ENCODE peak calls at places on chromosome 2, in five cellular contexts. R is fibroblast of lung, T is thoracic aorta, E is tibial artery, J is Caco-2. X is an unnamed sample. For H3K4me1 and H3K36me3, the result is how much of the 10 kb centered on the place peaks cover.

GRCh38 chr2:20422679-20423271 is 24.1 kb upstream of the RHOB start:
- DNase-seq in R (no peak), T (no peak), E (no peak), J (peak), X (no peak)

GRCh38 chr2:177317857-177318256 is 53.3 kb upstream of the NFE2L2 start:
- DNase-seq in R (no peak), T (no peak), E (no peak), J (no peak), X (no peak)

GRCh38 chr2:168194784-168195522 is 52.4 kb downstream of the STK39 start:
- DNase-seq in R (peak), T (no peak), E (no peak), J (no peak), X (no peak)

GRCh38 chr2:37829202-37829601 is 95.9 kb upstream of the RMDN2 start:
- DNase-seq in R (peak), T (peak), E (peak), J (no peak), X (no peak)

GRCh38 chr2:174699993-174700766 is 64.1 kb downstream of the CHRNA1 start:
- DNase-seq in R (peak), T (no peak), E (no peak), J (peak), X (peak)

GRCh38 chr2:43399515-43400245 is 173.3 kb upstream of the ZFP36L2 start:
- DNase-seq in R (peak), T (no peak), E (no peak), J (no peak), X (peak)

GRCh38 chr2:34831096-34831495 is 1232.0 kb upstream of the FAM98A start:
- DNase-seq in R (no peak), T (no peak), E (no peak), J (no peak), X (no peak)

GRCh38 chr2:56337342-56337741 is 153.6 kb downstream of the CCDC85A start:
- DNase-seq in R (no peak), T (no peak), E (no peak), J (no peak), X (no peak)

GRCh38 chr2:10245021-10245420 is 57.7 kb upstream of the HPCAL1 start:
- DNase-seq in R (no peak), T (no peak), E (no peak), J (no peak), X (no peak)

GRCh38 chr2:95698166-95698565 is 106.4 kb downstream of the TRIM43 start:
- DNase-seq in R (peak), T (no peak), E (no peak), J (no peak), X (no peak)

GRCh38 chr2:42513252-42513918 is 19.6 kb upstream of the KCNG3 start:
- DNase-seq in R (peak), T (no peak), E (no peak), J (peak), X (peak)

GRCh38 chr2:229715895-229716507 is 1.6 kb upstream of the DNER start:
- DNase-seq in R (no peak), T (no peak), E (no peak), J (peak), X (no peak)

GRCh38 chr2:10062931-10063365 is 17.3 kb downstream of the CYS1 start:
- DNase-seq in R (no peak), T (no peak), E (no peak), J (no peak), X (no peak)

GRCh38 chr2:180882959-180883358 is 97.4 kb upstream of the UBE2E3 start:
- DNase-seq in R (no peak), T (no peak), E (no peak), J (no peak), X (no peak)

GRCh38 chr2:182949572-182950189 is 83.2 kb upstream of the FRZB start:
- DNase-seq in R (peak), T (no peak), E (no peak), J (no peak), X (peak)

GRCh38 chr2:113240150-113240914 is 38.4 kb downstream of the PAX8 start:
- DNase-seq in R (peak), T (peak), E (peak), J (no peak), X (peak)

GRCh38 chr2:139031722-139032121 is 251.5 kb upstream of the NXPH2 start:
- DNase-seq in R (peak), T (no peak), E (no peak), J (peak), X (no peak)

GRCh38 chr2:64643838-64644219 is 9.9 kb downstream of the SERTAD2 start:
- DNase-seq in R (no peak), T (no peak), E (no peak), J (no peak), X (no peak)

GRCh38 chr2:72004201-72004915 is 143.3 kb downstream of the CYP26B1 start:
- DNase-seq in R (no peak), T (no peak), E (no peak), J (no peak), X (no peak)

GRCh38 chr2:19187323-19188020 is 171.0 kb downstream of the OSR1 start:
- DNase-seq in R (peak), T (no peak), E (no peak), J (no peak), X (no peak)

GRCh38 chr2:41197781-41198180 is 745.9 kb upstream of the SLC8A1 start:
- DNase-seq in R (no peak), T (no peak), E (no peak), J (no peak), X (no peak)

GRCh38 chr2:104028066-104028465 is 825.8 kb upstream of the POU3F3 start:
- DNase-seq in R (peak), T (no peak), E (no peak), J (no peak), X (no peak)

GRCh38 chr2:98944786-98945185 is 8.8 kb upstream of the CRACDL start:
- DNase-seq in R (peak), T (no peak), E (no peak), J (no peak), X (no peak)

GRCh38 chr2:39158351-39158750 is 37.5 kb upstream of the SOS1 start:
- DNase-seq in R (peak), T (no peak), E (no peak), J (no peak), X (peak)

GRCh38 chr2:121902171-121902591 is 146.7 kb downstream of the TSN start:
- DNase-seq in R (no peak), T (no peak), E (no peak), J (no peak), X (no peak)

GRCh38 chr2:17899871-17900270 is 21.4 kb downstream of the KCNS3 start:
- DNase-seq in R (no peak), T (no peak), E (no peak), J (no peak), X (no peak)

GRCh38 chr2:150872919-150873772 is 385.7 kb upstream of the RND3 start:
- DNase-seq in R (no peak), T (no peak), E (no peak), J (no peak), X (peak)

GRCh38 chr2:214604861-214605260 is 194.0 kb downstream of the VWC2L start:
- DNase-seq in R (peak), T (no peak), E (no peak), J (no peak), X (peak)

GRCh38 chr2:189446780-189447179 is 5.5 kb downstream of the WDR75 start:
- DNase-seq in R (no peak), T (no peak), E (no peak), J (no peak), X (no peak)

GRCh38 chr2:32064021-32064678 is 794 bp downstream of the SPAST start:
- DNase-seq in R (no peak), T (no peak), E (no peak), J (peak), X (no peak)

GRCh38 chr2:49162151-49162550 is 7.8 kb upstream of the FSHR start:
- DNase-seq in R (peak), T (no peak), E (no peak), J (no peak), X (no peak)

GRCh38 chr2:237665713-237666143 is 38.3 kb downstream of the LRRFIP1 start:
- DNase-seq in R (no peak), T (no peak), E (no peak), J (no peak), X (no peak)

GRCh38 chr2:156483741-156484173 is 47.6 kb downstream of the GPD2 start:
- DNase-seq in R (peak), T (no peak), E (no peak), J (peak), X (peak)

GRCh38 chr2:137659616-137660015 is 304.7 kb upstream of the HNMT start:
- DNase-seq in R (no peak), T (no peak), E (no peak), J (peak), X (no peak)

GRCh38 chr2:27085670-27086089 is 892 bp upstream of the KHK start:
- DNase-seq in R (peak), T (no peak), E (peak), J (peak), X (peak)

GRCh38 chr2:238286551-238286950 is 1.9 kb downstream of the PER2 start:
- DNase-seq in R (peak), T (peak), E (peak), J (no peak), X (no peak)

GRCh38 chr2:71615769-71616730 is 162.7 kb downstream of the DYSF start:
- DNase-seq in R (no peak), T (no peak), E (no peak), J (no peak), X (peak)

GRCh38 chr2:56015631-56016251 is 92.2 kb upstream of the EFEMP1 start:
- DNase-seq in R (no peak), T (no peak), E (no peak), J (no peak), X (no peak)

GRCh38 chr2:228658998-228659397 is 477.5 kb upstream of the SPHKAP start:
- DNase-seq in R (peak), T (no peak), E (no peak), J (no peak), X (no peak)

GRCh38 chr2:101306410-101306809 is 2.1 kb downstream of the RNF149 start:
- DNase-seq in R (no peak), T (no peak), E (no peak), J (no peak), X (no peak)
- H3K4me1 ChIP-seq in R (under half), T (under half), E (under half), J (under half), X (under half)

DNA sequence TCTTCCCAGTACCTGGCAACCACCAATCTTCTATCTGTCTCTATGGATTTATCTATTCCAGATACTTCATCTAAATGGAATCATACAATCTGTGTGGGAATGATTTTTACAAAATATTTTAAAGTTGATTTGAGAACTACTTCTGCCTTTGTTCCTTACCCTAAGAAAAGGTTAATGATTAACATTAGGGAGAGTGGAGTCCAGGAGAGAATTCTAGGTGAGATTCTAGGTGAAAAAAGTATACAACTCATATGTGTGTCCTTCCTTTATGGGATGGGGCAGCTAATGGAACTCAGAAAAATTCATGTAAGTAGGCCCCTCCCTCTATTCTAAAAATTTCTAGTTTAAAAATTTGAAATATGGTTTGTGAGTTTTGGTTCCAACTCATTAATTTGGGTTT is 35.9 kb upstream of the WDSUB1 start:
- DNase-seq in R (no peak), T (no peak), E (no peak), J (no peak), X (no peak)
- H3K36me3 ChIP-seq in R (under half), T (under half), E (under half), J (under half), X (under half)

GRCh38 chr2:96817882-96818281 is 1.8 kb downstream of the CNNM3 start:
- DNase-seq in R (no peak), T (no peak), E (no peak), J (no peak), X (no peak)

GRCh38 chr2:96821113-96821512 is 5.0 kb downstream of the CNNM3 start:
- DNase-seq in R (no peak), T (no peak), E (no peak), J (no peak), X (no peak)

GRCh38 chr2:96819876-96820511 is 3.9 kb downstream of the CNNM3 start:
- DNase-seq in R (no peak), T (no peak), E (no peak), J (peak), X (no peak)

GRCh38 chr2:96816836-96817702 is 1.0 kb downstream of the CNNM3 start:
- DNase-seq in R (peak), T (no peak), E (no peak), J (no peak), X (no peak)

GRCh38 chr2:96819101-96819875 is 3.2 kb downstream of the CNNM3 start:
- DNase-seq in R (no peak), T (no peak), E (no peak), J (peak), X (no peak)
- H3K4me3 ChIP-seq in R (no peak), T (peak), E (no peak), J (peak), X (no peak)

DNA sequence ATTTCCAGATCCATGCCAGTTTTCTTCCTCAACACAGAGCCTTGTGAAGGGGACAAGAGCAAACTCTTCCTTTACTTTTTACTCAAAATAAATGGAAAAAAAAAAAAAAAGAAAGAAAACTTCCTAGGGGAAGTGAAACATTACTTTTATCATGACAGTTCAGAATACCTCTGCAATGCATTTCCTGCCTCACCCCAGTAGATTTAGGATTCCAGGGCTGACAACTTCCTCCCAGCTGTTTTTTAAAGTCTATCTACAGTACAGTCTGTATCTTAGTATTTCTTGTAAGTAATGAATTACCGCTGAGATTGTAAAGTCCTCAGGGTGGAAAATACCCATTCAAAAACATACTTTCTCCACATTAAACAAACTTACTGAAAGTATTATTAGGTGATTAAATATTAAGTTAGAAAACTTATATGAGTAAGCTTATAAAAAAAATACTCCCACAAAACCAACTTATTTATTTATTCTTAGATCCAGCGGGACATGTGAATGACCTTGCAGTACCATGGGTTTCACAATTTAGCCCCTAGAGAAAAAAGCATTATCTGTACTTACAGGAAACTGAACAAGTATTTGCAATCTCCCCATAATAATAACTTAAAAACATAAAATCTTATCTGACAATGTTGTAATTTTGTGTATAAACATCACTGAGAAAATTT is 117.7 kb downstream of the RBMS1 start:
- DNase-seq in R (peak), T (no peak), E (no peak), J (no peak), X (no peak)
- H3K4me1 ChIP-seq in R (under half), T (half or more), E (half or more), J (under half), X (half or more)

GRCh38 chr2:74092236-74092635 is 55.5 kb downstream of the BOLA3 start:
- DNase-seq in R (peak), T (no peak), E (no peak), J (no peak), X (no peak)
- H3K36me3 ChIP-seq in R (under half), T (under half), E (under half), J (under half), X (under half)

GRCh38 chr2:45005261-45006002 is 3.8 kb downstream of the SIX2 start:
- DNase-seq in R (no peak), T (no peak), E (no peak), J (no peak), X (no peak)
- H3K4me3 ChIP-seq in R (no peak), T (no peak), E (no peak), J (no peak), X (no peak)

GRCh38 chr2:240235811-240236210 is 95.4 kb upstream of the OTOS start:
- DNase-seq in R (no peak), T (no peak), E (no peak), J (no peak), X (no peak)
- H3K4me1 ChIP-seq in R (under half), T (under half), E (under half), J (under half), X (under half)

DNA sequence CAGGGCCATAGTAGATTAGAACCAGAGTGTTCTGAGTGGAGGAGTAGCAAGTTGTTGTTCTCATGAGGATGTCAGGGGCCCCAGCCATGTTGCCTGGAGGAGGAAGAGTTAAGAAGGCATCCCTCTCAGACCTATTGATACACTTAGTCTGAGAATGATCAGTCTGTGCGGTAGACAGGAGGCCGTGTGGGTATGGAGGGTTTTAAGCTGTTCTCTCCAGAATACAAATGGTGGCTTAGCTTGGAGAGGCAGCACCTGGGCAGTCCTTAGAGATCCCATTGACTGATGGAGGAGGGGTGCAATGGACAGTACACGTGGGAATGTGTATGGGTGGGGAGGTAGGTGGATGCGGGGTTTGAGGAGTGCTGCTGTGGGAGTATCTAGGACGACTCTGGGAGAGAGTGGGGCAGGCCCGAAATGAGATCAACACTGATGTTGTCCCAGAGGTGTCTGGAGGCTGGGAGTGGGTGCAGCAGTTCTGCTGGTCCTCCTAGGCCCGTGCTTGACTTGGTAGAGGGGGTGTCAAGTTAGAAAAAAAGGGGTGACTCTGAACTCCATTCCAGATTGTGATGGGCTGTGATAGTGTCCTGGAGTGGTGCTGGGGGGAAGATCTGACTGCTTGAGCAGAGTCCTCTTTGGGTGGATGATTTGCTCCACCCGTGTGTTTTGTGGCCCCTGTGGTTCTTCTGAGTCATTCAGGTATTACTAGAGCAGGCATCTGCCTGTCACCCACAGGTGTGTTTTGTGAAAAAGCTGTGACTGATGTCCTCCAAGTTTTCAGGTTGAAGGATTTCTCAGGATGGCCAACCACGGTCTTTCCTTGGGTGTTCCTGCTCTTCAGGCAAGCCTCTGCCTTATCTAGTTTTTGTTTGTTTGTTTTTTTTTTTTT is 44.7 kb downstream of the C2orf42 start:
- DNase-seq in R (no peak), T (no peak), E (no peak), J (no peak), X (no peak)
- H3K36me3 ChIP-seq in R (under half), T (under half), E (under half), J (under half), X (under half)

DNA sequence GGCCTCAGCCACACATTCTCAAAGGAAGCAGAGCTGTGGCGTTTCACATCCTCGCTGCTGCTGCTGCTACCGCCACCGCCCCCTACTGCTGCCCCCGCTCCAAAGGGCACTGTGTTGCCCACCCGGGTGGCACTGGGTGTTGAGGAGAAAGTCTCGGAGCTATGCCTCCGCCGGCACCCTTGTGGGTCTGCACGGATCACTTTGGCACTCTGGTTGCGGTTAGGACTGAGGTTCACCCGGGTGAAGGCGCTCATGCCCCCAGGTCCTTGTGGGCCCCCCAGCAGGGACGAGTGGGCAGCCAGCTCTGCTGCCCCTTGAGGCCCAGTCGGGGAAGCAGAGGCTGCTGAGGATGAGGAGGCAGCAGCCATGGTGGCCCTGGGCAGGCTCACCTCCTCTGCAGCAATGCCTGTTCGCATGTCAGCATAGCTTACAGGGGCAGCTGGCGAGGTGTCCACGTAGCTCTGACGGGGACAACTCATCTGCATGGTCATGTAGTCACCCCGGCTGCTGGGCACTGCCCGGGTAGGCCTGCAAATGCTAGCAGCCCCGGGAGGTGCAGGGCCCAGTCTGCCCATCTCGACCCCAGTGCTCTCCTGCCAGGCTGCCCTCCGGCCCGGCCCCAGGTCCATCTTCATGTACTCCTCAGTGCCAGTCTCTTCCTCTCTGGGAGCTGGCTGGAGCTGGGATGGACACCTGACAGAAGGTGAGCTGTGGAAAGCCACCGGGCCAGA is 4.2 kb downstream of the IRS1 start:
- DNase-seq in R (peak), T (no peak), E (peak), J (no peak), X (peak)
- H3K4me3 ChIP-seq in R (peak), T (peak), E (peak), J (peak), X (peak)